ENCODE peak calls at places on chromosome 19, in nine cellular contexts. One of them, this sample, is unnamed.

GRCh38 chr19:49098795-49099194 is 13.5 kb downstream of the SNRNP70 start:
- DNase-seq in effector CD4-positive, alpha-beta T cell: no peak
- DNase-seq in NCI-H2029 treated with DMSO at 0.1 percent for 48 hours: no peak
- DNase-seq in NCI-H1694: no peak
- DNase-seq in NCI-H2081: no peak
- DNase-seq in activated CD4-positive, alpha-beta T cell treated with anti-CD3 and anti-CD28 coated beads for 4 hours: no peak
- DNase-seq in activated naive CD4-positive, alpha-beta T cell treated with anti-CD3 and anti-CD28 coated beads, Interleukin-2, amount 50 U/mL, for 16 hours: no peak
- DNase-seq in stimulated activated CD4-positive, alpha-beta T cell treated with anti-CD3 and anti-CD28 coated beads, TNF-alpha, amount 100 ng/mL, for 24 hours: no peak
- DNase-seq in GOT3: no peak
- DNase-seq in this sample: no peak

GRCh38 chr19:6272411-6272791 is 7.4 kb downstream of the MLLT1 start:
- DNase-seq in NCI-H1694: no peak
- DNase-seq in effector CD4-positive, alpha-beta T cell: no peak
- DNase-seq in stimulated activated CD4-positive, alpha-beta T cell treated with anti-CD3 and anti-CD28 coated beads, TNF-alpha, amount 100 ng/mL, for 24 hours: no peak
- DNase-seq in activated CD4-positive, alpha-beta T cell treated with anti-CD3 and anti-CD28 coated beads for 4 hours: no peak
- DNase-seq in activated naive CD4-positive, alpha-beta T cell treated with anti-CD3 and anti-CD28 coated beads, Interleukin-2, amount 50 U/mL, for 16 hours: no peak
- DNase-seq in NCI-H2081: no peak
- DNase-seq in NCI-H2029 treated with DMSO at 0.1 percent for 48 hours: no peak
- DNase-seq in GOT3: no peak
- DNase-seq in this sample: no peak

GRCh38 chr19:17863520-17864182 is 3.9 kb downstream of the RPL18A start:
- DNase-seq in NCI-H2029 treated with DMSO at 0.1 percent for 48 hours: no peak
- DNase-seq in GOT3: no peak
- DNase-seq in stimulated activated CD4-positive, alpha-beta T cell treated with anti-CD3 and anti-CD28 coated beads, TNF-alpha, amount 100 ng/mL, for 24 hours: no peak
- DNase-seq in NCI-H1694: no peak
- DNase-seq in effector CD4-positive, alpha-beta T cell: no peak
- DNase-seq in NCI-H2081: no peak
- DNase-seq in activated naive CD4-positive, alpha-beta T cell treated with anti-CD3 and anti-CD28 coated beads, Interleukin-2, amount 50 U/mL, for 16 hours: no peak
- DNase-seq in activated CD4-positive, alpha-beta T cell treated with anti-CD3 and anti-CD28 coated beads for 4 hours: no peak
- DNase-seq in this sample: peak

GRCh38 chr19:10334340-10335148 is 1.2 kb upstream of the RAVER1 start:
- DNase-seq in activated CD4-positive, alpha-beta T cell treated with anti-CD3 and anti-CD28 coated beads for 4 hours: peak
- DNase-seq in effector CD4-positive, alpha-beta T cell: no peak
- DNase-seq in NCI-H1694: peak
- DNase-seq in NCI-H2029 treated with DMSO at 0.1 percent for 48 hours: peak
- DNase-seq in stimulated activated CD4-positive, alpha-beta T cell treated with anti-CD3 and anti-CD28 coated beads, TNF-alpha, amount 100 ng/mL, for 24 hours: peak
- DNase-seq in activated naive CD4-positive, alpha-beta T cell treated with anti-CD3 and anti-CD28 coated beads, Interleukin-2, amount 50 U/mL, for 16 hours: peak
- DNase-seq in NCI-H2081: peak
- DNase-seq in GOT3: peak
- DNase-seq in this sample: peak

GRCh38 chr19:18858906-18859646 is 27.3 kb downstream of the UPF1 start:
- DNase-seq in NCI-H2029 treated with DMSO at 0.1 percent for 48 hours: no peak
- DNase-seq in activated naive CD4-positive, alpha-beta T cell treated with anti-CD3 and anti-CD28 coated beads, Interleukin-2, amount 50 U/mL, for 16 hours: no peak
- DNase-seq in activated CD4-positive, alpha-beta T cell treated with anti-CD3 and anti-CD28 coated beads for 4 hours: no peak
- DNase-seq in NCI-H2081: peak
- DNase-seq in stimulated activated CD4-positive, alpha-beta T cell treated with anti-CD3 and anti-CD28 coated beads, TNF-alpha, amount 100 ng/mL, for 24 hours: no peak
- DNase-seq in NCI-H1694: no peak
- DNase-seq in GOT3: no peak
- DNase-seq in effector CD4-positive, alpha-beta T cell: no peak
- DNase-seq in this sample: no peak

GRCh38 chr19:1018932-1019615 is 1.8 kb downstream of the TMEM259 start:
- DNase-seq in NCI-H2081: no peak
- DNase-seq in stimulated activated CD4-positive, alpha-beta T cell treated with anti-CD3 and anti-CD28 coated beads, TNF-alpha, amount 100 ng/mL, for 24 hours: no peak
- DNase-seq in activated naive CD4-positive, alpha-beta T cell treated with anti-CD3 and anti-CD28 coated beads, Interleukin-2, amount 50 U/mL, for 16 hours: no peak
- DNase-seq in effector CD4-positive, alpha-beta T cell: no peak
- DNase-seq in NCI-H1694: no peak
- DNase-seq in GOT3: no peak
- DNase-seq in activated CD4-positive, alpha-beta T cell treated with anti-CD3 and anti-CD28 coated beads for 4 hours: no peak
- DNase-seq in NCI-H2029 treated with DMSO at 0.1 percent for 48 hours: no peak
- DNase-seq in this sample: no peak

GRCh38 chr19:28710278-28710677 is 502.7 kb downstream of the UQCRFS1 start:
- DNase-seq in activated naive CD4-positive, alpha-beta T cell treated with anti-CD3 and anti-CD28 coated beads, Interleukin-2, amount 50 U/mL, for 16 hours: no peak
- DNase-seq in GOT3: no peak
- DNase-seq in NCI-H2081: peak
- DNase-seq in NCI-H1694: peak
- DNase-seq in activated CD4-positive, alpha-beta T cell treated with anti-CD3 and anti-CD28 coated beads for 4 hours: no peak
- DNase-seq in effector CD4-positive, alpha-beta T cell: no peak
- DNase-seq in NCI-H2029 treated with DMSO at 0.1 percent for 48 hours: peak
- DNase-seq in stimulated activated CD4-positive, alpha-beta T cell treated with anti-CD3 and anti-CD28 coated beads, TNF-alpha, amount 100 ng/mL, for 24 hours: no peak
- DNase-seq in this sample: no peak

GRCh38 chr19:40305403-40305802 is 20.3 kb upstream of the AKT2 start:
- DNase-seq in activated naive CD4-positive, alpha-beta T cell treated with anti-CD3 and anti-CD28 coated beads, Interleukin-2, amount 50 U/mL, for 16 hours: peak
- DNase-seq in GOT3: no peak
- DNase-seq in NCI-H1694: peak
- DNase-seq in effector CD4-positive, alpha-beta T cell: peak
- DNase-seq in activated CD4-positive, alpha-beta T cell treated with anti-CD3 and anti-CD28 coated beads for 4 hours: peak
- DNase-seq in stimulated activated CD4-positive, alpha-beta T cell treated with anti-CD3 and anti-CD28 coated beads, TNF-alpha, amount 100 ng/mL, for 24 hours: peak
- DNase-seq in NCI-H2029 treated with DMSO at 0.1 percent for 48 hours: peak
- DNase-seq in NCI-H2081: peak
- DNase-seq in this sample: peak

GRCh38 chr19:16836115-16836905 is 7.1 kb downstream of the SIN3B start:
- DNase-seq in NCI-H2029 treated with DMSO at 0.1 percent for 48 hours: no peak
- DNase-seq in activated CD4-positive, alpha-beta T cell treated with anti-CD3 and anti-CD28 coated beads for 4 hours: no peak
- DNase-seq in GOT3: no peak
- DNase-seq in stimulated activated CD4-positive, alpha-beta T cell treated with anti-CD3 and anti-CD28 coated beads, TNF-alpha, amount 100 ng/mL, for 24 hours: no peak
- DNase-seq in activated naive CD4-positive, alpha-beta T cell treated with anti-CD3 and anti-CD28 coated beads, Interleukin-2, amount 50 U/mL, for 16 hours: no peak
- DNase-seq in effector CD4-positive, alpha-beta T cell: no peak
- DNase-seq in NCI-H2081: no peak
- DNase-seq in NCI-H1694: no peak
- DNase-seq in this sample: no peak

GRCh38 chr19:34504273-34504808 is 22.8 kb downstream of the WTIP start:
- DNase-seq in effector CD4-positive, alpha-beta T cell: no peak
- DNase-seq in NCI-H2029 treated with DMSO at 0.1 percent for 48 hours: no peak
- DNase-seq in stimulated activated CD4-positive, alpha-beta T cell treated with anti-CD3 and anti-CD28 coated beads, TNF-alpha, amount 100 ng/mL, for 24 hours: no peak
- DNase-seq in NCI-H2081: no peak
- DNase-seq in activated naive CD4-positive, alpha-beta T cell treated with anti-CD3 and anti-CD28 coated beads, Interleukin-2, amount 50 U/mL, for 16 hours: no peak
- DNase-seq in GOT3: no peak
- DNase-seq in NCI-H1694: no peak
- DNase-seq in activated CD4-positive, alpha-beta T cell treated with anti-CD3 and anti-CD28 coated beads for 4 hours: no peak
- DNase-seq in this sample: no peak

GRCh38 chr19:19297759-19298158 is 22.6 kb downstream of the SUGP1 start:
- DNase-seq in activated naive CD4-positive, alpha-beta T cell treated with anti-CD3 and anti-CD28 coated beads, Interleukin-2, amount 50 U/mL, for 16 hours: no peak
- DNase-seq in GOT3: no peak
- DNase-seq in NCI-H2081: no peak
- DNase-seq in NCI-H1694: no peak
- DNase-seq in activated CD4-positive, alpha-beta T cell treated with anti-CD3 and anti-CD28 coated beads for 4 hours: no peak
- DNase-seq in effector CD4-positive, alpha-beta T cell: no peak
- DNase-seq in stimulated activated CD4-positive, alpha-beta T cell treated with anti-CD3 and anti-CD28 coated beads, TNF-alpha, amount 100 ng/mL, for 24 hours: no peak
- DNase-seq in NCI-H2029 treated with DMSO at 0.1 percent for 48 hours: no peak
- DNase-seq in this sample: peak

GRCh38 chr19:1847684-1848398 is 442 bp downstream of the REXO1 start:
- DNase-seq in activated CD4-positive, alpha-beta T cell treated with anti-CD3 and anti-CD28 coated beads for 4 hours: no peak
- DNase-seq in effector CD4-positive, alpha-beta T cell: no peak
- DNase-seq in NCI-H1694: no peak
- DNase-seq in GOT3: no peak
- DNase-seq in activated naive CD4-positive, alpha-beta T cell treated with anti-CD3 and anti-CD28 coated beads, Interleukin-2, amount 50 U/mL, for 16 hours: no peak
- DNase-seq in stimulated activated CD4-positive, alpha-beta T cell treated with anti-CD3 and anti-CD28 coated beads, TNF-alpha, amount 100 ng/mL, for 24 hours: peak
- DNase-seq in NCI-H2029 treated with DMSO at 0.1 percent for 48 hours: no peak
- DNase-seq in NCI-H2081: peak
- DNase-seq in this sample: no peak

GRCh38 chr19:18174983-18175382 is 1.4 kb downstream of the IFI30 start:
- DNase-seq in effector CD4-positive, alpha-beta T cell: no peak
- DNase-seq in activated naive CD4-positive, alpha-beta T cell treated with anti-CD3 and anti-CD28 coated beads, Interleukin-2, amount 50 U/mL, for 16 hours: no peak
- DNase-seq in activated CD4-positive, alpha-beta T cell treated with anti-CD3 and anti-CD28 coated beads for 4 hours: no peak
- DNase-seq in stimulated activated CD4-positive, alpha-beta T cell treated with anti-CD3 and anti-CD28 coated beads, TNF-alpha, amount 100 ng/mL, for 24 hours: no peak
- DNase-seq in GOT3: no peak
- DNase-seq in NCI-H2081: no peak
- DNase-seq in NCI-H2029 treated with DMSO at 0.1 percent for 48 hours: no peak
- DNase-seq in NCI-H1694: no peak
- DNase-seq in this sample: no peak

GRCh38 chr19:5547881-5548280 is 19.9 kb downstream of the TINCR start:
- DNase-seq in stimulated activated CD4-positive, alpha-beta T cell treated with anti-CD3 and anti-CD28 coated beads, TNF-alpha, amount 100 ng/mL, for 24 hours: no peak
- DNase-seq in effector CD4-positive, alpha-beta T cell: no peak
- DNase-seq in NCI-H2029 treated with DMSO at 0.1 percent for 48 hours: peak
- DNase-seq in activated naive CD4-positive, alpha-beta T cell treated with anti-CD3 and anti-CD28 coated beads, Interleukin-2, amount 50 U/mL, for 16 hours: no peak
- DNase-seq in GOT3: no peak
- DNase-seq in activated CD4-positive, alpha-beta T cell treated with anti-CD3 and anti-CD28 coated beads for 4 hours: no peak
- DNase-seq in NCI-H1694: no peak
- DNase-seq in NCI-H2081: peak
- DNase-seq in this sample: peak

GRCh38 chr19:4624733-4625362 is 14.5 kb upstream of the TNFAIP8L1 start:
- DNase-seq in NCI-H1694: no peak
- DNase-seq in GOT3: no peak
- DNase-seq in effector CD4-positive, alpha-beta T cell: no peak
- DNase-seq in NCI-H2029 treated with DMSO at 0.1 percent for 48 hours: no peak
- DNase-seq in activated naive CD4-positive, alpha-beta T cell treated with anti-CD3 and anti-CD28 coated beads, Interleukin-2, amount 50 U/mL, for 16 hours: no peak
- DNase-seq in NCI-H2081: peak
- DNase-seq in stimulated activated CD4-positive, alpha-beta T cell treated with anti-CD3 and anti-CD28 coated beads, TNF-alpha, amount 100 ng/mL, for 24 hours: no peak
- DNase-seq in activated CD4-positive, alpha-beta T cell treated with anti-CD3 and anti-CD28 coated beads for 4 hours: no peak
- DNase-seq in this sample: no peak

GRCh38 chr19:2157452-2157851 is 6.1 kb upstream of the AP3D1 start:
- DNase-seq in NCI-H2081: no peak
- DNase-seq in GOT3: no peak
- DNase-seq in NCI-H2029 treated with DMSO at 0.1 percent for 48 hours: no peak
- DNase-seq in effector CD4-positive, alpha-beta T cell: no peak
- DNase-seq in activated naive CD4-positive, alpha-beta T cell treated with anti-CD3 and anti-CD28 coated beads, Interleukin-2, amount 50 U/mL, for 16 hours: no peak
- DNase-seq in stimulated activated CD4-positive, alpha-beta T cell treated with anti-CD3 and anti-CD28 coated beads, TNF-alpha, amount 100 ng/mL, for 24 hours: no peak
- DNase-seq in NCI-H1694: no peak
- DNase-seq in activated CD4-positive, alpha-beta T cell treated with anti-CD3 and anti-CD28 coated beads for 4 hours: no peak
- DNase-seq in this sample: no peak

GRCh38 chr19:23384858-23385257 is 10.4 kb downstream of the ZNF91 start:
- DNase-seq in NCI-H2081: no peak
- DNase-seq in NCI-H2029 treated with DMSO at 0.1 percent for 48 hours: no peak
- DNase-seq in NCI-H1694: no peak
- DNase-seq in stimulated activated CD4-positive, alpha-beta T cell treated with anti-CD3 and anti-CD28 coated beads, TNF-alpha, amount 100 ng/mL, for 24 hours: no peak
- DNase-seq in activated CD4-positive, alpha-beta T cell treated with anti-CD3 and anti-CD28 coated beads for 4 hours: no peak
- DNase-seq in effector CD4-positive, alpha-beta T cell: no peak
- DNase-seq in activated naive CD4-positive, alpha-beta T cell treated with anti-CD3 and anti-CD28 coated beads, Interleukin-2, amount 50 U/mL, for 16 hours: no peak
- DNase-seq in GOT3: no peak
- DNase-seq in this sample: no peak

GRCh38 chr19:28213476-28214082 is 999.4 kb downstream of the UQCRFS1 start:
- DNase-seq in NCI-H1694: no peak
- DNase-seq in NCI-H2081: no peak
- DNase-seq in GOT3: peak
- DNase-seq in activated CD4-positive, alpha-beta T cell treated with anti-CD3 and anti-CD28 coated beads for 4 hours: no peak
- DNase-seq in stimulated activated CD4-positive, alpha-beta T cell treated with anti-CD3 and anti-CD28 coated beads, TNF-alpha, amount 100 ng/mL, for 24 hours: no peak
- DNase-seq in activated naive CD4-positive, alpha-beta T cell treated with anti-CD3 and anti-CD28 coated beads, Interleukin-2, amount 50 U/mL, for 16 hours: no peak
- DNase-seq in NCI-H2029 treated with DMSO at 0.1 percent for 48 hours: no peak
- DNase-seq in effector CD4-positive, alpha-beta T cell: no peak
- DNase-seq in this sample: no peak

GRCh38 chr19:51546107-51546649 is 14.7 kb upstream of the SIGLEC6 start:
- DNase-seq in NCI-H1694: no peak
- DNase-seq in GOT3: no peak
- DNase-seq in activated CD4-positive, alpha-beta T cell treated with anti-CD3 and anti-CD28 coated beads for 4 hours: no peak
- DNase-seq in activated naive CD4-positive, alpha-beta T cell treated with anti-CD3 and anti-CD28 coated beads, Interleukin-2, amount 50 U/mL, for 16 hours: no peak
- DNase-seq in NCI-H2081: no peak
- DNase-seq in NCI-H2029 treated with DMSO at 0.1 percent for 48 hours: no peak
- DNase-seq in stimulated activated CD4-positive, alpha-beta T cell treated with anti-CD3 and anti-CD28 coated beads, TNF-alpha, amount 100 ng/mL, for 24 hours: no peak
- DNase-seq in effector CD4-positive, alpha-beta T cell: no peak
- DNase-seq in this sample: no peak